ENCODE peak calls at places on chromosomes 13 and 19, in ten cellular contexts. L is endodermal cell, F is brain microvascular endothelial cell, X is transverse colon, C is A673, G is adrenal gland, V is ovary, B is Peyer's patch, T is IMR-90, I is caudate nucleus. A is an unnamed sample.

GRCh38 chr19:8085606-8086464 is 33.3 kb downstream of the CCL25 start:
- DNase-seq in C (no peak), X (peak), I (no peak), T (no peak), B (peak), G (no peak), F (no peak), V (no peak), L (peak), A (peak)

GRCh38 chr13:93723316-93723715 is 496.7 kb downstream of the GPC6 start:
- DNase-seq in X (no peak), G (no peak), C (peak), F (peak), B (no peak), I (no peak), L (no peak), T (peak), V (no peak), A (no peak)

GRCh38 chr19:12331211-12331941 is 2.1 kb downstream of the ZNF563 start:
- DNase-seq in X (peak), C (no peak), T (no peak), B (no peak), F (no peak), G (peak), I (no peak), V (no peak), L (no peak), A (no peak)

GRCh38 chr13:100334209-100334608 is 245.3 kb downstream of the PCCA start:
- DNase-seq in T (no peak), X (no peak), V (no peak), B (no peak), G (no peak), I (no peak), C (no peak), F (no peak), L (no peak), A (no peak)

GRCh38 chr13:104586010-104586746 is 1520.0 kb upstream of the SLC10A2 start:
- DNase-seq in L (no peak), G (no peak), V (no peak), F (peak), C (no peak), I (no peak), T (peak), X (peak), B (no peak), A (no peak)

GRCh38 chr13:40983269-40983668 is 35.8 kb downstream of the ELF1 start:
- DNase-seq in V (no peak), I (no peak), B (no peak), T (no peak), G (no peak), F (no peak), C (peak), X (no peak), L (no peak), A (no peak)

GRCh38 chr19:13430790-13431582 is 75.3 kb downstream of the CACNA1A start:
- DNase-seq in V (no peak), F (peak), L (peak), C (peak), X (peak), G (peak), I (no peak), B (peak), T (peak), A (peak)

GRCh38 chr19:54373781-54374266 is 9.1 kb upstream of the LAIR1 start:
- DNase-seq in C (no peak), F (no peak), I (no peak), X (no peak), L (no peak), T (no peak), V (no peak), G (peak), B (no peak), A (peak)

GRCh38 chr19:13208131-13208963 is 58.1 kb downstream of the IER2 start:
- DNase-seq in C (peak), I (no peak), F (peak), B (no peak), V (peak), G (peak), L (peak), T (peak), X (peak), A (peak)

GRCh38 chr19:48920949-48921348 is 12.6 kb upstream of the DHDH start:
- DNase-seq in C (no peak), L (no peak), X (no peak), T (no peak), B (no peak), I (no peak), F (no peak), V (no peak), G (no peak), A (no peak)

GRCh38 chr19:55283548-55284393 is at the start of gene BRSK1:
- DNase-seq in G (peak), V (no peak), B (no peak), F (peak), T (peak), C (peak), I (peak), L (peak), X (peak), A (no peak)

GRCh38 chr19:52099497-52100138 is 4.1 kb upstream of the ZNF841 start:
- DNase-seq in F (peak), L (no peak), V (no peak), B (no peak), T (no peak), X (no peak), I (no peak), G (no peak), C (no peak), A (no peak)

GRCh38 chr13:106078191-106078590 is 457.3 kb downstream of the EFNB2 start:
- DNase-seq in C (no peak), B (no peak), F (peak), T (peak), L (no peak), V (no peak), G (no peak), X (no peak), I (no peak), A (no peak)

GRCh38 chr13:101626925-101627555 is 174.6 kb downstream of the ITGBL1 start:
- DNase-seq in B (no peak), F (no peak), X (no peak), L (no peak), V (no peak), G (no peak), T (peak), C (peak), I (no peak), A (no peak)

GRCh38 chr13:30915691-30916541 is 9.8 kb downstream of the MEDAG start:
- DNase-seq in V (no peak), T (no peak), F (no peak), L (no peak), I (no peak), B (no peak), G (no peak), C (no peak), X (no peak), A (no peak)

GRCh38 chr13:46983881-46984280 is 87.0 kb upstream of the HTR2A start:
- DNase-seq in V (no peak), X (no peak), B (no peak), G (no peak), L (no peak), C (no peak), F (peak), T (peak), I (no peak), A (no peak)
- H3K27ac ChIP-seq in V (no peak), X (no peak), B (no peak), G (no peak), L (no peak), C (no peak), F (no peak), T (no peak), I (no peak), A (no peak)

GRCh38 chr19:29793116-29793727 is 18.6 kb upstream of the CCNE1 start:
- DNase-seq in T (no peak), I (no peak), B (no peak), V (no peak), G (no peak), X (no peak), C (no peak), L (peak), F (no peak), A (no peak)
- H3K27ac ChIP-seq in T (no peak), I (no peak), B (no peak), V (no peak), G (no peak), X (no peak), C (no peak), L (no peak), F (no peak), A (no peak)

GRCh38 chr13:98511435-98511834 is 65.5 kb downstream of the STK24 start:
- DNase-seq in G (no peak), F (no peak), X (no peak), C (no peak), I (no peak), V (no peak), B (no peak), L (no peak), T (no peak), A (no peak)
- H3K27ac ChIP-seq in G (no peak), F (no peak), X (no peak), C (no peak), I (no peak), V (no peak), B (no peak), L (no peak), T (no peak), A (no peak)

GRCh38 chr13:112685856-112686255 is 4.0 kb upstream of the ATP11A start:
- DNase-seq in T (no peak), B (no peak), L (peak), I (no peak), V (no peak), C (no peak), G (no peak), X (no peak), F (no peak), A (no peak)

GRCh38 chr13:112686364-112686763 is 3.5 kb upstream of the ATP11A start:
- DNase-seq in I (no peak), C (no peak), X (no peak), F (no peak), L (peak), V (no peak), G (no peak), T (no peak), B (no peak), A (no peak)

GRCh38 chr13:112687836-112688559 is 1.8 kb upstream of the ATP11A start:
- DNase-seq in X (no peak), B (no peak), C (no peak), G (peak), L (peak), I (no peak), F (no peak), T (no peak), V (no peak), A (no peak)

GRCh38 chr13:112688560-112689497 is 1.0 kb upstream of the ATP11A start:
- DNase-seq in B (no peak), T (no peak), F (no peak), V (no peak), X (peak), C (no peak), I (no peak), G (peak), L (peak), A (peak)

DNA sequence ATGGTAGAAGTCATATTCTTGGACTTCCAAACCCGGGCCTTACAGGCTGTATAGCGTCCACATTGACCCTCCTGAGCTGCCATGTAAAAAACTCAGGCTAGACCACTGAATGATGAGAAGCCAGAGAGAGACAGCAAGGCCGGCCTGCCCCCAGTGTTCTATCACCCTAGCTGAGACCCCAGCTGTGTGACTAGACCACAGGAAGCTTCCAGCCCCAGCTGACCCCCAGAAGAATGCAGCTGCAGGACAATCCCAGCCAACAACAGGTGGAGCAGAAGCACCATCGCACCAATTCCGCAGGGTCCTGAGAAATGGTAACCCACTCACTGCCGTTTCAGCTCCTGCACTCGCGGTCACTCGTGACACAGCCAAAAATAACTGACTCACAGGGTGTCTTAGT is 2.9 kb upstream of the ATP11A start:
- DNase-seq in B (no peak), L (peak), G (peak), I (no peak), X (no peak), T (no peak), F (no peak), C (no peak), V (no peak), A (no peak)
- H3K27ac ChIP-seq in B (no peak), L (no peak), G (no peak), I (no peak), X (no peak), T (no peak), F (no peak), C (no peak), V (no peak), A (no peak)

GRCh38 chr13:84405286-84405685 is 523.0 kb upstream of the SLITRK1 start:
- DNase-seq in G (no peak), B (no peak), V (no peak), T (peak), F (no peak), L (no peak), I (no peak), X (no peak), C (no peak), A (no peak)

GRCh38 chr13:84399320-84400085 is 517.2 kb upstream of the SLITRK1 start:
- DNase-seq in C (peak), G (no peak), F (no peak), X (no peak), T (no peak), I (no peak), B (no peak), V (no peak), L (no peak), A (no peak)

GRCh38 chr13:84400711-84401110 is 518.4 kb upstream of the SLITRK1 start:
- DNase-seq in C (peak), G (no peak), F (peak), V (no peak), I (no peak), X (no peak), T (peak), L (no peak), B (no peak), A (no peak)
- H3K27ac ChIP-seq in C (no peak), G (no peak), F (no peak), V (no peak), I (no peak), X (no peak), T (no peak), L (no peak), B (no peak), A (no peak)

DNA sequence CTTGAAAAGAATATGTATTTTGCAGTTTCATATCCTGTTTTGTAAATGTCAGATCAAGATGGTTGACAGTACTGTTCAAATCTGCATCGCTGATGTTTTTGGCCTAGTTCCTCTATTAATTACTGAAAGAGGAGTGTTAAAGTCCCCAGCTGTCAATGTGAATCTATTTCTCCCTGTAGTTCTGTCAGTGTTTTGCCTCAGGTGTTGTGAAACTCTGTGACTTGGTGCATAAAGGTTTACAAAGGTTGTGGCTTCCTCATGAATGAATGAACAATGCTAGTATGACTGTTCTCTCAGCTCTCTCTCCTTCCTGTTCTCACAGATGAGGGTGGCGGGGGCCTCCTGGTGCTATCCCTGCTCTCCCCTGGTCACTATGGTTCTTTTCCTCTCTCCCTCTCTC is 142.4 kb downstream of the MYCBP2 start:
- DNase-seq in F (no peak), X (no peak), B (no peak), T (no peak), G (no peak), I (no peak), V (no peak), C (no peak), L (no peak), A (peak)
- H3K27ac ChIP-seq in F (no peak), X (no peak), B (no peak), T (no peak), G (no peak), I (no peak), V (no peak), C (no peak), L (no peak), A (no peak)

GRCh38 chr13:39538826-39539555 is 64.0 kb downstream of the LHFPL6 start:
- DNase-seq in I (no peak), X (no peak), G (no peak), V (no peak), L (no peak), B (no peak), C (no peak), F (peak), T (peak), A (no peak)

GRCh38 chr13:39536906-39537305 is 66.1 kb downstream of the LHFPL6 start:
- DNase-seq in V (no peak), C (peak), X (no peak), F (no peak), L (no peak), I (no peak), B (no peak), G (no peak), T (no peak), A (no peak)

GRCh38 chr13:39540929-39541605 is 61.9 kb downstream of the LHFPL6 start:
- DNase-seq in B (no peak), C (no peak), F (no peak), V (no peak), L (no peak), G (no peak), T (no peak), I (no peak), X (no peak), A (no peak)

GRCh38 chr13:39531646-39532045 is 71.3 kb downstream of the LHFPL6 start:
- DNase-seq in V (no peak), C (no peak), G (no peak), I (no peak), X (no peak), L (no peak), F (no peak), T (peak), B (no peak), A (no peak)

GRCh38 chr13:39536274-39536673 is 66.7 kb downstream of the LHFPL6 start:
- DNase-seq in T (no peak), X (no peak), V (no peak), L (no peak), B (no peak), I (no peak), F (no peak), C (no peak), G (no peak), A (no peak)
- H3K27ac ChIP-seq in T (no peak), X (no peak), V (no peak), L (no peak), B (no peak), I (no peak), F (no peak), C (no peak), G (no peak), A (no peak)

GRCh38 chr19:40605201-40605971 is 4.2 kb downstream of the LTBP4 start:
- DNase-seq in I (peak), T (peak), G (peak), X (peak), V (peak), L (peak), C (peak), F (peak), B (peak), A (peak)
- H3K27ac ChIP-seq in I (no peak), T (peak), G (peak), X (peak), V (peak), L (no peak), C (peak), F (no peak), B (peak), A (no peak)

DNA sequence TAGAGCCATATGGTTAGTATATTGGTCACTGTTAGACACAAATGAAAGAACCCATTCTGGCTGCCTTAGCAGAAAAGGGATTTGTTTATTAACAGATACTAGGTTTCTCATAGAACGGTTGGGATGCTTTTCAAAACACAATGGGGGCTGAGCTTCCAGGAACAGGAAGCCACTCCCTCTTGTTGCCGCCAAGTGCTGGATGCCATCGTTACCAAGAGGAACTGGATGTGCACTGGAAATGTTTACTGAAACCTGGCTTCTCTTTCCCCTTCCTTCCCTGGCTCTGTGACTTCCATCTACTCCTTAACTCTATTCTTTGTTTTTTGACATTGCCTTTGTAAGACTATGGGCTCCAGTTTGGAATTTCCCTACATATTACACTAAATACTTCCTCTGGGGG is 11.8 kb upstream of the KL start:
- DNase-seq in V (no peak), T (no peak), X (no peak), C (peak), G (peak), B (no peak), I (no peak), F (no peak), L (no peak), A (no peak)
- H3K27ac ChIP-seq in V (no peak), T (no peak), X (no peak), C (peak), G (peak), B (no peak), I (peak), F (no peak), L (no peak), A (no peak)

DNA sequence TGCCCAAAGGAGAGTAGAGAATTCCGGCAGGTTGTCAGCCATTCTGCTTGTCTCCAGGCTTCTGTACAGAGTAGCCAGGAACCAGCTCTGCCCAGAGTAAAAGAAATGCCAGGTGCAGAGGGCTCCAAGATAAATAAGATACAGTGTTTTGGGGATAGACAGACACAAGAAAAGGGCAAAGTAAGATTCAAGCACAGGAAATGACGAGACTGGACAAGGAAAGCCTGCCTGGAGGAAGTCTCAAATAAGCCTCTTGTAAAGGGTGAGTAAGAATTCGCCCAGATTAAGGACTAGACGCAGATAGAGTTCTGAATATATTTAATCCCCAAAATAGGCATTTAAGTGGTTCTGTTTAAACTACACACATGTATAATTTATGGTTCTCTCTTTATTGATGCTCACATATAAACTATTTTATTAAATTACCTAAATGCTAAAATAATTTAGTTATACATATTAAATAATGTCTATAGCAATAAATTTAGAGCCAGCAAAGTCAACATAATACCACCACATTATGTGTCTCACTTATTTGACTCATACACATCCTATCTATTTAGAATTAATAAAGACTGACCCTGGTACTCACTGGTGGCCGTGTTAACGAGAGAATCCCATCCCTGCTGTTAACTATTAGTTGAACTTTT is 98.4 kb upstream of the RAP2A start:
- DNase-seq in G (no peak), I (no peak), C (no peak), F (no peak), L (no peak), B (no peak), V (no peak), T (no peak), X (no peak), A (no peak)
- H3K27ac ChIP-seq in G (peak), I (peak), C (no peak), F (no peak), L (no peak), B (no peak), V (no peak), T (no peak), X (peak), A (no peak)

A was measured in HL-60.